ENCODE peak calls at places on chromosomes 11 and 22, in seven cellular contexts. S is transverse colon; N is iris pigment epithelial cell; Q is skeletal muscle cell; L is stimulated activated CD4-positive, alpha-beta T cell treated with anti-CD3 and anti-CD28 coated beads, Interleukin-15, amount 100 ng/mL, for 1 hour; R is uterus; X is HT1080. E is an unnamed sample.
A peak's percentile ranks its signal among the peaks of the same experiment; 100 is the strongest.

GRCh38 chr22:25680049-25680448 is 61.9 kb upstream of the MYO18B start:
- DNase-seq in S (no peak), N (no peak), Q (no peak), L (no peak), R (no peak), X (no peak), E (no peak)

GRCh38 chr22:31077681-31078080 is 3.4 kb upstream of the SMTN start:
- DNase-seq in S (no peak), N (no peak), Q (no peak), L (no peak), R (no peak), X (no peak), E (no peak)

GRCh38 chr22:32603651-32604540 is 129.3 kb downstream of the FBXO7 start:
- DNase-seq in S (no peak), N (no peak), Q (no peak), L (no peak), R (peak; percentile 82), X (no peak), E (no peak)

GRCh38 chr11:10900686-10901415 is 43.0 kb upstream of the ZBED5 start:
- DNase-seq in S (no peak), N (peak; percentile 51), Q (peak; percentile 73), L (no peak), R (no peak), X (no peak), E (no peak)

GRCh38 chr11:118010738-118011461 is 24.7 kb downstream of the IL10RA start:
- DNase-seq in S (peak; percentile 82), N (no peak), Q (no peak), L (no peak), R (no peak), X (no peak), E (no peak)

GRCh38 chr11:64231536-64231935 is 1.2 kb downstream of the DNAJC4 start:
- DNase-seq in S (no peak), N (no peak), Q (no peak), L (no peak), R (no peak), X (no peak), E (no peak)

GRCh38 chr22:19770349-19771220 is 10.0 kb downstream of the TBX1 start:
- DNase-seq in S (no peak), N (no peak), Q (no peak), L (no peak), R (no peak), X (no peak), E (no peak)

GRCh38 chr22:45284705-45285305 is at the start of gene UPK3A:
- DNase-seq in S (peak; percentile 88), N (no peak), Q (no peak), L (peak; percentile 55), R (peak; percentile 48), X (no peak), E (no peak)

GRCh38 chr11:15406952-15407351 is 292.2 kb downstream of the INSC start:
- DNase-seq in S (no peak), N (no peak), Q (no peak), L (no peak), R (no peak), X (no peak), E (no peak)

GRCh38 chr22:46564084-46564714 is 26.8 kb upstream of the CELSR1 start:
- DNase-seq in S (peak; percentile 71), N (no peak), Q (no peak), L (no peak), R (no peak), X (no peak), E (no peak)

GRCh38 chr11:107785401-107785800 is 73.2 kb downstream of the SLC35F2 start:
- DNase-seq in S (no peak), N (peak; percentile 54), Q (peak; percentile 20), L (no peak), R (no peak), X (peak; percentile 13), E (no peak)

GRCh38 chr11:35526370-35526792 is 965 bp upstream of the PAMR1 start:
- DNase-seq in S (no peak), N (peak; percentile 48), Q (no peak), L (no peak), R (no peak), X (peak; percentile 63), E (no peak)

GRCh38 chr22:40397436-40397835 is 27.0 kb downstream of the SGSM3 start:
- DNase-seq in S (no peak), N (peak; percentile 38), Q (no peak), L (no peak), R (no peak), X (no peak), E (no peak)

GRCh38 chr11:12216100-12216499 is 105.7 kb downstream of the MICAL2 start:
- DNase-seq in S (no peak), N (no peak), Q (no peak), L (no peak), R (no peak), X (no peak), E (no peak)

GRCh38 chr11:46528445-46529085 is 65.3 kb downstream of the AMBRA1 start:
- DNase-seq in S (no peak), N (no peak), Q (no peak), L (no peak), R (no peak), X (no peak), E (no peak)

GRCh38 chr11:44633641-44634040 is 68.2 kb downstream of the CD82 start:
- DNase-seq in S (no peak), N (no peak), Q (no peak), L (no peak), R (no peak), X (no peak), E (no peak)

GRCh38 chr11:86484164-86484794 is 109.6 kb downstream of the CCDC81 start:
- DNase-seq in S (no peak), N (peak; percentile 80), Q (peak; percentile 97), L (no peak), R (peak; percentile 65), X (peak; percentile 95), E (no peak)

GRCh38 chr22:19871023-19871844 is 16.6 kb upstream of the GNB1L start:
- DNase-seq in S (no peak), N (no peak), Q (no peak), L (no peak), R (no peak), X (no peak), E (no peak)

GRCh38 chr22:19876941-19877625 is 22.4 kb upstream of the GNB1L start:
- DNase-seq in S (no peak), N (no peak), Q (no peak), L (no peak), R (peak; percentile 15), X (no peak), E (no peak)

GRCh38 chr11:101617735-101618332 is 34.0 kb upstream of the TRPC6 start:
- DNase-seq in S (no peak), N (peak; percentile 9), Q (peak; percentile 14), L (no peak), R (no peak), X (peak; percentile 91), E (no peak)

GRCh38 chr11:67054851-67055523 is 1.7 kb upstream of the RHOD start:
- DNase-seq in S (peak; percentile 78), N (peak; percentile 89), Q (no peak), L (no peak), R (no peak), X (peak; percentile 64), E (no peak)

GRCh38 chr11:41950470-41951143 is 491.2 kb upstream of the LRRC4C start:
- DNase-seq in S (no peak), N (no peak), Q (no peak), L (no peak), R (no peak), X (no peak), E (no peak)

GRCh38 chr22:46072030-46072881 is 78.1 kb upstream of the PPARA start:
- DNase-seq in S (peak; percentile 84), N (peak; percentile 77), Q (no peak), L (peak; percentile 35), R (peak; percentile 49), X (peak; percentile 55), E (no peak)

GRCh38 chr11:61732705-61733104 is 19.7 kb upstream of the MYRF start:
- DNase-seq in S (no peak), N (peak; percentile 36), Q (no peak), L (no peak), R (no peak), X (no peak), E (no peak)

GRCh38 chr22:46027219-46028068 is 50.5 kb upstream of the WNT7B start:
- DNase-seq in S (peak; percentile 85), N (no peak), Q (no peak), L (no peak), R (peak; percentile 69), X (no peak), E (peak; percentile 87)

GRCh38 chr22:24893341-24894070 is 53.0 kb downstream of the LHFPL7 start:
- DNase-seq in S (no peak), N (no peak), Q (no peak), L (no peak), R (no peak), X (no peak), E (no peak)

GRCh38 chr11:121538054-121538453 is 85.3 kb upstream of the SORL1-AS1 start:
- DNase-seq in S (no peak), N (no peak), Q (no peak), L (no peak), R (no peak), X (no peak), E (no peak)

GRCh38 chr11:73551697-73552096 is 46.2 kb downstream of the FAM168A start:
- DNase-seq in S (no peak), N (no peak), Q (no peak), L (no peak), R (no peak), X (no peak), E (no peak)

E was measured in C1 segment of cervical spinal cord.